ENCODE peak calls at places on chromosomes 13 and 19, in five cellular contexts. One of them, this sample, is unnamed.

GRCh38 chr13:19185086-19185864 is 3.7 kb upstream of the TUBA3C start:
- DNase-seq in IMR-90: no peak
- DNase-seq in right cardiac atrium: no peak
- DNase-seq in AG08396: no peak
- DNase-seq in tibial nerve: no peak
- DNase-seq in this sample: no peak

GRCh38 chr13:94112227-94112626 is 367.3 kb downstream of the DCT start:
- DNase-seq in IMR-90: peak
- DNase-seq in right cardiac atrium: peak
- DNase-seq in AG08396: peak
- DNase-seq in tibial nerve: peak
- DNase-seq in this sample: no peak

GRCh38 chr13:48804836-48805601 is 151.3 kb downstream of the CYSLTR2 start:
- DNase-seq in IMR-90: no peak
- DNase-seq in right cardiac atrium: no peak
- DNase-seq in AG08396: no peak
- DNase-seq in tibial nerve: no peak
- DNase-seq in this sample: no peak

GRCh38 chr13:113776231-113777125 is 17.5 kb downstream of the TMEM255B start:
- DNase-seq in IMR-90: no peak
- DNase-seq in right cardiac atrium: no peak
- DNase-seq in AG08396: no peak
- DNase-seq in tibial nerve: no peak
- DNase-seq in this sample: no peak

GRCh38 chr13:21014666-21015170 is 46.7 kb downstream of the LATS2 start:
- DNase-seq in IMR-90: peak
- DNase-seq in right cardiac atrium: peak
- DNase-seq in AG08396: peak
- DNase-seq in tibial nerve: no peak
- DNase-seq in this sample: peak

GRCh38 chr19:31233288-31233687 is 115.9 kb downstream of the TSHZ3 start:
- DNase-seq in IMR-90: no peak
- DNase-seq in right cardiac atrium: no peak
- DNase-seq in AG08396: no peak
- DNase-seq in tibial nerve: no peak
- DNase-seq in this sample: no peak

GRCh38 chr13:25874907-25875306 is 176.9 kb downstream of the SHISA2 start:
- DNase-seq in IMR-90: no peak
- DNase-seq in right cardiac atrium: peak
- DNase-seq in AG08396: no peak
- DNase-seq in tibial nerve: no peak
- DNase-seq in this sample: no peak

GRCh38 chr19:19477705-19478383 is 37.5 kb downstream of the TSSK6 start:
- DNase-seq in IMR-90: no peak
- DNase-seq in right cardiac atrium: peak
- DNase-seq in AG08396: no peak
- DNase-seq in tibial nerve: no peak
- DNase-seq in this sample: no peak

GRCh38 chr13:41643502-41643901 is 186.2 kb downstream of the RGCC start:
- DNase-seq in IMR-90: no peak
- DNase-seq in right cardiac atrium: no peak
- DNase-seq in AG08396: no peak
- DNase-seq in tibial nerve: no peak
- DNase-seq in this sample: no peak

GRCh38 chr19:33705090-33705847 is 83.5 kb downstream of the CHST8 start:
- DNase-seq in IMR-90: no peak
- DNase-seq in right cardiac atrium: no peak
- DNase-seq in AG08396: no peak
- DNase-seq in tibial nerve: no peak
- DNase-seq in this sample: peak

GRCh38 chr19:1250374-1251232 is 2.2 kb downstream of the MIDN start:
- DNase-seq in IMR-90: peak
- DNase-seq in right cardiac atrium: peak
- DNase-seq in AG08396: no peak
- DNase-seq in tibial nerve: no peak
- DNase-seq in this sample: peak

GRCh38 chr19:34276614-34277013 is 22.3 kb downstream of the GARRE1 start:
- DNase-seq in IMR-90: no peak
- DNase-seq in right cardiac atrium: no peak
- DNase-seq in AG08396: no peak
- DNase-seq in tibial nerve: no peak
- DNase-seq in this sample: no peak

GRCh38 chr19:48660854-48661731 is 11.7 kb downstream of the NTN5 start:
- DNase-seq in IMR-90: peak
- DNase-seq in right cardiac atrium: peak
- DNase-seq in AG08396: peak
- DNase-seq in tibial nerve: peak
- DNase-seq in this sample: peak

GRCh38 chr13:33228645-33229445 is 56.7 kb downstream of the STARD13 start:
- DNase-seq in IMR-90: peak
- DNase-seq in right cardiac atrium: no peak
- DNase-seq in AG08396: peak
- DNase-seq in tibial nerve: no peak
- DNase-seq in this sample: no peak

GRCh38 chr13:44015808-44016207 is 136.1 kb downstream of the LACC1 start:
- DNase-seq in IMR-90: no peak
- DNase-seq in right cardiac atrium: no peak
- DNase-seq in AG08396: no peak
- DNase-seq in tibial nerve: no peak
- DNase-seq in this sample: no peak

GRCh38 chr13:29502391-29503008 is 93.0 kb downstream of the SLC7A1 start:
- DNase-seq in IMR-90: no peak
- DNase-seq in right cardiac atrium: no peak
- DNase-seq in AG08396: no peak
- DNase-seq in tibial nerve: no peak
- DNase-seq in this sample: no peak

GRCh38 chr13:19927117-19927734 is 31.3 kb upstream of the ZMYM2 start:
- DNase-seq in IMR-90: peak
- DNase-seq in right cardiac atrium: no peak
- DNase-seq in AG08396: peak
- DNase-seq in tibial nerve: peak
- DNase-seq in this sample: no peak

GRCh38 chr19:31567776-31568175 is 218.5 kb upstream of the TSHZ3 start:
- DNase-seq in IMR-90: no peak
- DNase-seq in right cardiac atrium: no peak
- DNase-seq in AG08396: no peak
- DNase-seq in tibial nerve: no peak
- DNase-seq in this sample: no peak

GRCh38 chr19:10219678-10220077 is 11.5 kb downstream of the S1PR2 start:
- DNase-seq in IMR-90: peak
- DNase-seq in right cardiac atrium: no peak
- DNase-seq in AG08396: peak
- DNase-seq in tibial nerve: no peak
- DNase-seq in this sample: no peak

GRCh38 chr13:20090349-20090748 is 70.5 kb downstream of the GJA3 start:
- DNase-seq in IMR-90: no peak
- DNase-seq in right cardiac atrium: no peak
- DNase-seq in AG08396: no peak
- DNase-seq in tibial nerve: no peak
- DNase-seq in this sample: no peak

GRCh38 chr13:99417821-99418662 is 83.2 kb upstream of the TM9SF2 start:
- DNase-seq in IMR-90: no peak
- DNase-seq in right cardiac atrium: no peak
- DNase-seq in AG08396: no peak
- DNase-seq in tibial nerve: no peak
- DNase-seq in this sample: no peak

GRCh38 chr13:30880151-30880551 is 25.9 kb upstream of the MEDAG start:
- DNase-seq in IMR-90: peak
- DNase-seq in right cardiac atrium: no peak
- DNase-seq in AG08396: no peak
- DNase-seq in tibial nerve: no peak
- DNase-seq in this sample: no peak

GRCh38 chr13:112885782-112886268 is 83.2 kb upstream of the MCF2L start:
- DNase-seq in IMR-90: peak
- DNase-seq in right cardiac atrium: peak
- DNase-seq in AG08396: peak
- DNase-seq in tibial nerve: peak
- DNase-seq in this sample: peak